ENCODE peak calls at places on chromosomes 12 and 14, in six cellular contexts. One of them, this sample, is unnamed. For H3K4me1, the result is how much of the 10 kb centered on the place peaks cover.

GRCh38 chr14:104135904-104136471 is 2.4 kb upstream of the KIF26A start:
- DNase-seq in IMR-90: no peak
- DNase-seq in mucosa of descending colon: no peak
- DNase-seq in hepatocyte: no peak
- DNase-seq in spleen: peak
- DNase-seq in left lung: peak
- DNase-seq in this sample: no peak

GRCh38 chr12:68367903-68368302 is 35.7 kb upstream of the MDM1 start:
- DNase-seq in IMR-90: no peak
- DNase-seq in left lung: no peak
- DNase-seq in hepatocyte: no peak
- DNase-seq in mucosa of descending colon: no peak
- DNase-seq in spleen: no peak
- DNase-seq in this sample: no peak

GRCh38 chr12:56589783-56590182 is 40.3 kb downstream of the BAZ2A start:
- DNase-seq in left lung: no peak
- DNase-seq in mucosa of descending colon: peak
- DNase-seq in IMR-90: no peak
- DNase-seq in hepatocyte: no peak
- DNase-seq in spleen: no peak
- DNase-seq in this sample: no peak

GRCh38 chr14:22668863-22669262 is 24.7 kb upstream of the OR6J1 start:
- DNase-seq in hepatocyte: no peak
- DNase-seq in spleen: no peak
- DNase-seq in mucosa of descending colon: no peak
- DNase-seq in left lung: no peak
- DNase-seq in IMR-90: no peak
- DNase-seq in this sample: no peak

GRCh38 chr12:73225371-73225937 is 953.3 kb downstream of the TRHDE start:
- DNase-seq in spleen: no peak
- DNase-seq in mucosa of descending colon: no peak
- DNase-seq in left lung: no peak
- DNase-seq in IMR-90: no peak
- DNase-seq in hepatocyte: no peak
- DNase-seq in this sample: no peak

GRCh38 chr14:50047274-50047676 is 69.1 kb downstream of the VCPKMT start:
- DNase-seq in left lung: no peak
- DNase-seq in mucosa of descending colon: peak
- DNase-seq in spleen: no peak
- DNase-seq in hepatocyte: peak
- DNase-seq in IMR-90: no peak
- DNase-seq in this sample: no peak

GRCh38 chr12:19036673-19037357 is 92.7 kb upstream of the PLEKHA5 start:
- DNase-seq in left lung: no peak
- DNase-seq in IMR-90: peak
- DNase-seq in hepatocyte: no peak
- DNase-seq in spleen: no peak
- DNase-seq in mucosa of descending colon: no peak
- DNase-seq in this sample: no peak

GRCh38 chr12:43337571-43338497 is 214.2 kb downstream of the ADAMTS20 start:
- DNase-seq in hepatocyte: no peak
- DNase-seq in left lung: no peak
- DNase-seq in mucosa of descending colon: no peak
- DNase-seq in IMR-90: peak
- DNase-seq in spleen: no peak
- DNase-seq in this sample: no peak

GRCh38 chr14:75128596-75128990 is 1.7 kb upstream of the NEK9 start:
- DNase-seq in left lung: no peak
- DNase-seq in mucosa of descending colon: no peak
- DNase-seq in hepatocyte: no peak
- DNase-seq in IMR-90: no peak
- DNase-seq in spleen: no peak
- DNase-seq in this sample: no peak

GRCh38 chr14:67071506-67071905 is 117.7 kb upstream of the GARIN2 start:
- DNase-seq in spleen: no peak
- DNase-seq in IMR-90: no peak
- DNase-seq in mucosa of descending colon: no peak
- DNase-seq in left lung: no peak
- DNase-seq in hepatocyte: no peak
- DNase-seq in this sample: no peak

GRCh38 chr14:58565834-58566233 is 71.9 kb upstream of the DACT1 start:
- DNase-seq in IMR-90: no peak
- DNase-seq in mucosa of descending colon: no peak
- DNase-seq in left lung: no peak
- DNase-seq in spleen: no peak
- DNase-seq in hepatocyte: no peak
- DNase-seq in this sample: no peak

GRCh38 chr14:36271939-36272907 is 48.2 kb downstream of the MBIP start:
- DNase-seq in spleen: no peak
- DNase-seq in mucosa of descending colon: peak
- DNase-seq in hepatocyte: no peak
- DNase-seq in IMR-90: peak
- DNase-seq in left lung: peak
- DNase-seq in this sample: no peak

GRCh38 chr12:15708396-15709070 is 80.7 kb downstream of the EPS8 start:
- DNase-seq in IMR-90: no peak
- DNase-seq in hepatocyte: no peak
- DNase-seq in left lung: no peak
- DNase-seq in spleen: no peak
- DNase-seq in mucosa of descending colon: no peak
- DNase-seq in this sample: no peak

GRCh38 chr12:27345376-27345775 is 12.7 kb downstream of the BMAL2 start:
- DNase-seq in hepatocyte: no peak
- DNase-seq in spleen: no peak
- DNase-seq in IMR-90: no peak
- DNase-seq in left lung: no peak
- DNase-seq in mucosa of descending colon: no peak
- DNase-seq in this sample: no peak

GRCh38 chr14:72247896-72248295 is 315.7 kb downstream of the RGS6 start:
- DNase-seq in IMR-90: no peak
- DNase-seq in spleen: no peak
- DNase-seq in hepatocyte: no peak
- DNase-seq in left lung: no peak
- DNase-seq in mucosa of descending colon: no peak
- DNase-seq in this sample: no peak

GRCh38 chr12:115897718-115898117 is 379.8 kb downstream of the MED13L start:
- DNase-seq in left lung: no peak
- DNase-seq in mucosa of descending colon: no peak
- DNase-seq in IMR-90: peak
- DNase-seq in hepatocyte: no peak
- DNase-seq in spleen: no peak
- DNase-seq in this sample: no peak

GRCh38 chr14:76937181-76938091 is 91.1 kb downstream of the IRF2BPL start:
- DNase-seq in mucosa of descending colon: no peak
- DNase-seq in hepatocyte: peak
- DNase-seq in spleen: no peak
- DNase-seq in IMR-90: peak
- DNase-seq in left lung: no peak
- DNase-seq in this sample: peak
- H3K4me1 ChIP-seq in mucosa of descending colon: under half
- H3K4me1 ChIP-seq in hepatocyte: under half
- H3K4me1 ChIP-seq in spleen: under half
- H3K4me1 ChIP-seq in IMR-90: under half
- H3K4me1 ChIP-seq in left lung: under half
- H3K4me1 ChIP-seq in this sample: under half

DNA sequence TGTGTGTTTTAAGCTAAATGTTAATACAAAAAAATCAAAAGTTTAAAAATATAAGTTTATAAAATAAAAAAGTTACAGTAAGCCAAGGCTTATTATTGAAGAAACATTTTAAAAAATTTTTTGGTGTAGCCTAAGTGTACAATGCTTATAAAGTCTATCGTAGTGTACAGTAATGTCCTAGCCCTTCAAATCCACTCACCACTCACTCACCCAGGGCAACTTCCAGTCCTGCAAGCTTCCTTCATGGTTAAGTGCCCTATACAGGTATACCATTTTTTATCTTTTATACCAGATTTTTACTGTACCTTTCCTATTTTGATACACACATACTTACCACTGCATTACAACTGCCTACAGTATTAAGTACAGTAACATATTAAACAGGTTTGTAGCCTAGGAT is 11.9 kb downstream of the UBE2N start:
- DNase-seq in left lung: no peak
- DNase-seq in spleen: no peak
- DNase-seq in IMR-90: no peak
- DNase-seq in hepatocyte: no peak
- DNase-seq in mucosa of descending colon: no peak
- DNase-seq in this sample: no peak
- H3K4me1 ChIP-seq in left lung: under half
- H3K4me1 ChIP-seq in spleen: half or more
- H3K4me1 ChIP-seq in IMR-90: under half
- H3K4me1 ChIP-seq in hepatocyte: under half
- H3K4me1 ChIP-seq in mucosa of descending colon: under half
- H3K4me1 ChIP-seq in this sample: half or more

GRCh38 chr12:132543298-132544172 is 53.6 kb downstream of the FBRSL1 start:
- DNase-seq in left lung: no peak
- DNase-seq in spleen: no peak
- DNase-seq in mucosa of descending colon: no peak
- DNase-seq in hepatocyte: no peak
- DNase-seq in IMR-90: no peak
- DNase-seq in this sample: peak
- H3K4me1 ChIP-seq in left lung: under half
- H3K4me1 ChIP-seq in spleen: under half
- H3K4me1 ChIP-seq in mucosa of descending colon: under half
- H3K4me1 ChIP-seq in hepatocyte: under half
- H3K4me1 ChIP-seq in IMR-90: under half
- H3K4me1 ChIP-seq in this sample: under half

DNA sequence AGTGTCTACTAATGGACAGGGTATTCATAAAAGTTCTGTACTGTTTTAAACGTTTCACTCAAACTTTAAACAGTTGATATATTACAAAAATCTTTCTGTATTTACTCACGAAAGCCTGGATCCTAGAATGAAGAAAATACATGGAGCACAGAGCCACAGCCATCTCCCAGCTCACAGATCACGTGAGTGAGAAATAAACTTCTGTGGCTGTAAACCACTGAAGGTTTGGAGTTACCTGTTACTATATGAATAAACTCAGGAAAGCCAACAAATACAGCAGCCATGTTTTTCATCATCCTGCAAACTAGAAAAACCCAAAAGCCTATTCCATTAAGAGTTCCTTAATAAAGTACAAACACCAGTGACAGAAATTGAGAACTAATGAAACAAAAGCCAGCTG is 867 bp upstream of the TDG start:
- DNase-seq in left lung: no peak
- DNase-seq in hepatocyte: peak
- DNase-seq in spleen: no peak
- DNase-seq in IMR-90: no peak
- DNase-seq in mucosa of descending colon: no peak
- DNase-seq in this sample: no peak
- H3K4me1 ChIP-seq in left lung: under half
- H3K4me1 ChIP-seq in hepatocyte: under half
- H3K4me1 ChIP-seq in spleen: half or more
- H3K4me1 ChIP-seq in IMR-90: under half
- H3K4me1 ChIP-seq in mucosa of descending colon: under half
- H3K4me1 ChIP-seq in this sample: under half

GRCh38 chr12:124420041-124420765 is 125.3 kb downstream of the RFLNA start:
- DNase-seq in left lung: no peak
- DNase-seq in spleen: no peak
- DNase-seq in IMR-90: no peak
- DNase-seq in hepatocyte: no peak
- DNase-seq in mucosa of descending colon: no peak
- DNase-seq in this sample: no peak

GRCh38 chr12:124422570-124423523 is 128.0 kb downstream of the RFLNA start:
- DNase-seq in left lung: peak
- DNase-seq in hepatocyte: peak
- DNase-seq in mucosa of descending colon: peak
- DNase-seq in spleen: no peak
- DNase-seq in IMR-90: peak
- DNase-seq in this sample: peak

GRCh38 chr12:124422142-124422569 is 127.3 kb downstream of the RFLNA start:
- DNase-seq in hepatocyte: peak
- DNase-seq in spleen: no peak
- DNase-seq in IMR-90: no peak
- DNase-seq in left lung: no peak
- DNase-seq in mucosa of descending colon: peak
- DNase-seq in this sample: peak

GRCh38 chr12:124419292-124420040 is 124.6 kb downstream of the RFLNA start:
- DNase-seq in mucosa of descending colon: no peak
- DNase-seq in hepatocyte: no peak
- DNase-seq in spleen: no peak
- DNase-seq in left lung: no peak
- DNase-seq in IMR-90: peak
- DNase-seq in this sample: no peak

DNA sequence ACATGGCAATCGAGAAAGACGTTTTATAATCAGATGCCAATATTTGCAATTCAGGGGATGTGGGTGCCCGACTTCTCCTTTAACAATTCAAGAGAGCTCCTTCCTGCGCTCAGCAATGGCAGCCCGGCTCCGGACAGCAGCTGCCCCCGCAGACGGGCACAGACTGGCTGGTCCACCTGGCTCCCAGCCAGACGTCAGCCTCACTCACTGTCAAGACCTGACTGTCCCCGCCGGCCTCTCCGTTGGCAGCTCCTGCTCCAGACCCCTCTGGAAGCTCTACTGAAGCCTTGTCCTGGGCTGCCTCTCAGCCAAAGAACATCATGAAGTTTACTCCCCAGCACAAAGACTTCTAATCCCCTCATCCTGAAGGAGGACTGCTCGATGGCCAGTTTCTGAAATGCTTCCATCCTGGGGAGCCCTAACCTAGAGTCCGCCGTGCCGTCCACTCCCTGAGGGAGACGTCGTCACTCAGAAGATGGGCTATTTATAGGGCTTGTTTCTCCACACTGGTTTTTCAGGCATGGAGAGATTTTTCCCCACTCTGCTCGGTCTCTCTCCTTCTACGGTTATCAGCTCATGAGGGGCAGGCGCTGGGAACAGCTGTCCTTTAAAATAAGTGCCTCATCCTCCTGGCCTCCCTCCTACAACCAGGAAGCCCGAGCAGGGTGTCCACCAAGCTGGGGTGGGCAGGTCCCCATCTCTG is 126.2 kb downstream of the RFLNA start:
- DNase-seq in left lung: no peak
- DNase-seq in spleen: no peak
- DNase-seq in IMR-90: no peak
- DNase-seq in hepatocyte: no peak
- DNase-seq in mucosa of descending colon: peak
- DNase-seq in this sample: no peak
- H3K4me1 ChIP-seq in left lung: under half
- H3K4me1 ChIP-seq in spleen: under half
- H3K4me1 ChIP-seq in IMR-90: under half
- H3K4me1 ChIP-seq in hepatocyte: under half
- H3K4me1 ChIP-seq in mucosa of descending colon: under half
- H3K4me1 ChIP-seq in this sample: under half

GRCh38 chr14:97213720-97214119 is 416.5 kb downstream of the VRK1 start:
- DNase-seq in left lung: no peak
- DNase-seq in mucosa of descending colon: no peak
- DNase-seq in hepatocyte: no peak
- DNase-seq in spleen: no peak
- DNase-seq in IMR-90: no peak
- DNase-seq in this sample: no peak
- H3K4me1 ChIP-seq in left lung: under half
- H3K4me1 ChIP-seq in mucosa of descending colon: under half
- H3K4me1 ChIP-seq in hepatocyte: under half
- H3K4me1 ChIP-seq in spleen: under half
- H3K4me1 ChIP-seq in IMR-90: under half
- H3K4me1 ChIP-seq in this sample: under half

GRCh38 chr12:76946451-76946850 is 67.6 kb upstream of the CSRP2 start:
- DNase-seq in IMR-90: no peak
- DNase-seq in left lung: no peak
- DNase-seq in mucosa of descending colon: peak
- DNase-seq in hepatocyte: no peak
- DNase-seq in spleen: no peak
- DNase-seq in this sample: no peak
- H3K4me1 ChIP-seq in IMR-90: under half
- H3K4me1 ChIP-seq in left lung: under half
- H3K4me1 ChIP-seq in mucosa of descending colon: under half
- H3K4me1 ChIP-seq in hepatocyte: under half
- H3K4me1 ChIP-seq in spleen: under half
- H3K4me1 ChIP-seq in this sample: under half